ENCODE peak calls at places on chromosomes 6 and 20, in seven cellular contexts. B is uterus, O is endothelial cell of umbilical vein, G is sigmoid colon, E is body of pancreas, F is prostate gland, L is heart left ventricle. A is an unnamed sample.

GRCh38 chr6:51099201-51099600 is 280.5 kb downstream of the TFAP2B start:
- DNase-seq in B (no peak), O (no peak), G (no peak), E (no peak), F (no peak), L (no peak), A (no peak)

GRCh38 chr6:123715243-123715863 is 78.6 kb upstream of the TRDN start:
- DNase-seq in B (no peak), O (peak; percentile 55), G (no peak), E (peak; percentile 13), F (peak; percentile 6), L (no peak), A (peak; percentile 49)

GRCh38 chr6:159252955-159253508 is 83.8 kb downstream of the FNDC1 start:
- DNase-seq in B (peak; percentile 26), O (no peak), G (no peak), E (no peak), F (peak; percentile 17), L (no peak), A (no peak)

GRCh38 chr20:16293590-16293989 is 279.7 kb downstream of the KIF16B start:
- DNase-seq in B (no peak), O (no peak), G (no peak), E (no peak), F (no peak), L (no peak), A (no peak)

GRCh38 chr6:13071946-13072345 is 256.4 kb downstream of the TBC1D7 start:
- DNase-seq in B (no peak), O (no peak), G (no peak), E (no peak), F (no peak), L (no peak), A (no peak)

GRCh38 chr20:52104546-52105044 is 87.0 kb downstream of the ZFP64 start:
- DNase-seq in B (no peak), O (peak; percentile 36), G (no peak), E (no peak), F (no peak), L (no peak), A (no peak)

GRCh38 chr20:51360451-51361230 is 181.9 kb downstream of the NFATC2 start:
- DNase-seq in B (no peak), O (peak; percentile 98), G (peak; percentile 37), E (no peak), F (no peak), L (no peak), A (no peak)

GRCh38 chr6:53628354-53629119 is 37.0 kb downstream of the KLHL31 start:
- DNase-seq in B (peak; percentile 64), O (no peak), G (no peak), E (no peak), F (peak; percentile 75), L (no peak), A (no peak)

GRCh38 chr6:111692327-111693164 is 86.9 kb upstream of the TRAF3IP2 start:
- DNase-seq in B (no peak), O (no peak), G (peak; percentile 69), E (peak; percentile 66), F (peak; percentile 35), L (peak; percentile 69), A (no peak)

GRCh38 chr6:161272600-161273355 is 1.1 kb downstream of the AGPAT4 start:
- DNase-seq in B (no peak), O (peak; percentile 46), G (peak; percentile 17), E (peak; percentile 34), F (no peak), L (no peak), A (no peak)

GRCh38 chr20:10848810-10849370 is 175.1 kb upstream of the JAG1 start:
- DNase-seq in B (peak; percentile 35), O (peak; percentile 62), G (peak; percentile 67), E (no peak), F (no peak), L (peak; percentile 33), A (peak; percentile 53)

GRCh38 chr6:106192824-106193223 is 106.7 kb downstream of the PRDM1 start:
- DNase-seq in B (no peak), O (peak; percentile 14), G (no peak), E (no peak), F (no peak), L (no peak), A (no peak)

GRCh38 chr6:81366970-81367369 is 385.5 kb downstream of the TENT5A start:
- DNase-seq in B (no peak), O (no peak), G (no peak), E (no peak), F (no peak), L (peak; percentile 43), A (no peak)

DNA sequence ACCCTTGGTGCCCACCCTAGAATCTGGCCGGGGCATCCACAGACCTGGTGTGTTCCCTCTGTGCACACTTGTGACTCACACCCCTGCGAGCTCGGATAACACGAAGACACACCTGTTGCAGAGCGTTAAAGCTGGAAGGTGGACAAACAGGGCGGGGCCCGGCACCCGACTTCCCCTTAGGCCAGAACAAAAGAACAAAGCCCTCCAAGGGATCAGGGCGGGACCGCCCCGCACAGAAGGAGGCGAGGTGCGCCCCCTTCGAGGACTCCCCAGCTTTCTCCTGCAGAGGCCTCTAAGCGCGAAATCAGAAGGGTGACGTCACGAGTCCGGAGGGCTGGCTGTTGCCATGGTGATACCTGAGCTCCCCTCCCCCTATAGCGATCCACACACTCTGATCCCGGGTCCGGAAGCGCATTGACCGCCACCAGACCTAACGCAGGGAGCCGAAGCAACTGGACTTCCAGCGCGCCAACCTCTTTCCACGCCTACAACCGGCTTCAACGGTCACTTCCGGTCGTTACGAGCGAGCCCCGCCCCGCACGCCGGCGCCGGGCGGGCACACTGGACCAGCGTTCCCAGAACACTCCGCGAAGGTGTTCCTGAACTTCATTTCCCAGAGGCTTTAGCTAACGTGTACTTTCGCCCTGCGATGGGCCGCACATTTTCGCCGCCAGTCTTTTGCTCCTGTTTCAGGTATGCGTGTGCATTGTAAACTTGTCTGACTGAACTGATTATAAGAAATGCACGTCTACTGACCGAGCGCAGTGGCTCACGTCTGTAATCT is at the start of gene ZNF184:
- DNase-seq in B (peak; percentile 95), O (peak; percentile 98), G (peak; percentile 98), E (peak; percentile 97), F (peak; percentile 96), L (peak; percentile 96), A (peak; percentile 97)
- TF ChIP-seq POLR2A in B (peak; percentile 90), O (peak; percentile 84), G (peak; percentile 66), E (peak; percentile 89), F (peak; percentile 70), L (no peak), A (no peak)

GRCh38 chr6:34148864-34149810 is 3.2 kb upstream of the GRM4 start:
- DNase-seq in B (no peak), O (no peak), G (peak; percentile 7), E (no peak), F (no peak), L (no peak), A (no peak)

GRCh38 chr6:34147906-34148701 is 2.2 kb upstream of the GRM4 start:
- DNase-seq in B (no peak), O (no peak), G (peak; percentile 43), E (no peak), F (no peak), L (no peak), A (no peak)

GRCh38 chr6:34145161-34146020 is 496 bp downstream of the GRM4 start:
- DNase-seq in B (no peak), O (peak; percentile 25), G (peak; percentile 56), E (no peak), F (no peak), L (no peak), A (no peak)

GRCh38 chr6:34146021-34146782 is at the start of gene GRM4:
- DNase-seq in B (no peak), O (no peak), G (peak; percentile 55), E (no peak), F (no peak), L (no peak), A (no peak)

GRCh38 chr6:34146801-34147592 is 1.1 kb upstream of the GRM4 start:
- DNase-seq in B (no peak), O (no peak), G (peak; percentile 21), E (no peak), F (no peak), L (no peak), A (no peak)
- H3K27me3 ChIP-seq in B (peaks cover 15% of the 10 kb centered on the region), O (peaks cover 62% of the 10 kb centered on the region), G (peaks cover 89% of the 10 kb centered on the region), E (no peaks in the 10 kb centered on the region), F (peaks cover 3% of the 10 kb centered on the region), L (peaks cover 75% of the 10 kb centered on the region), A (no peaks in the 10 kb centered on the region)

GRCh38 chr6:73391735-73392134 is 2.9 kb upstream of the DDX43 start:
- DNase-seq in B (no peak), O (no peak), G (no peak), E (no peak), F (no peak), L (no peak), A (no peak)

GRCh38 chr6:73393278-73393677 is 1.4 kb upstream of the DDX43 start:
- DNase-seq in B (no peak), O (no peak), G (no peak), E (no peak), F (no peak), L (no peak), A (no peak)

GRCh38 chr6:73388433-73388799 is 6.2 kb upstream of the DDX43 start:
- DNase-seq in B (no peak), O (no peak), G (no peak), E (no peak), F (no peak), L (no peak), A (no peak)

GRCh38 chr6:73389854-73390253 is 4.8 kb upstream of the DDX43 start:
- DNase-seq in B (no peak), O (no peak), G (no peak), E (no peak), F (no peak), L (no peak), A (no peak)

GRCh38 chr6:73388800-73389512 is 5.7 kb upstream of the DDX43 start:
- DNase-seq in B (peak; percentile 26), O (peak; percentile 64), G (peak; percentile 67), E (peak; percentile 53), F (peak; percentile 30), L (peak; percentile 39), A (peak; percentile 63)
- TF ChIP-seq CTCF in B (peak; percentile 51), O (peak; percentile 69), G (no peak), E (peak; percentile 26), F (peak; percentile 40), L (peak; percentile 75), A (peak; percentile 36)

DNA sequence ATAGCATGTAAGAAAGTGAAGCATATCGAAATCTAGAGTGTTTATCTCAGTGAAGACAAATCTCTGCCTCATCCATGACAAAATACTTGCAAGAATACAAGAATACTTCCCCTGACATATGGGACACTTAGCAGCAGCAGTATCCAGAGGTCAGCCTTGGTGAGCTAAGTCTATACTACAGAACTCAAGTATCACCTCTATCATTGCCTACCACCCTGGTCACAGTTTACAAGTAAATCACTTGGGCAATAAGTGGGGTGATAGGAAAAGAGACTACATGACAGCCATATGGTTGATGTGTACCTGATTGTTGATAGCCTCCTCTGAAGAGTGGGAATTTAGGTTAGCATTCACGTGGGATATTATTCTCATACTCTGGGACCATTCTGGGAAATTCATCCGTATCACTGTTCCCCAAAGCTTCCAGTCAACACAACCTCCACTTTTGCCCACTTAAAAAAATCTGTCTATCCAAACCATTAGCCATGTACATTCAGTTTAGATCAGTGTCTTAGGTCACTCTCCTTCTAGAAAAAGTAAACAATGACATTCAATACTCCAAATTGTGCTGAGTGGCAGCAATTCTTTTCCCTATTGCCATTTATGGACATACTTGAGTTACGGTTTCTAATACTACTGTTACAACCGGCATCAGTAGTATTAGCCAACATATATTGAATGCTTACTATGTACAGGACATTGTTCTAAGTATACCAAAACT is 118.2 kb upstream of the PRSS16 start:
- DNase-seq in B (no peak), O (no peak), G (no peak), E (no peak), F (no peak), L (no peak), A (no peak)
- TF ChIP-seq POLR2A in B (no peak), O (no peak), G (no peak), E (no peak), F (no peak), L (no peak), A (no peak)

A was measured in testis.